ENCODE peak calls at places on chromosomes 6 and 20, in six cellular contexts. F is OCI-LY7; E is naive thymus-derived CD4-positive, alpha-beta T cell; O is SK-N-SH; L is AG10803; C is ascending aorta. H is an unnamed sample.

GRCh38 chr20:20237093-20237959 is 130.6 kb upstream of the INSM1 start:
- DNase-seq in F (peak), C (peak), L (peak), E (no peak), O (peak), H (peak)

GRCh38 chr6:142822882-142823578 is 121.9 kb downstream of the HIVEP2 start:
- DNase-seq in E (no peak), L (no peak), F (no peak), O (peak), C (no peak), H (no peak)

GRCh38 chr20:3783068-3783489 is 1.8 kb upstream of the SPEF1 start:
- DNase-seq in E (no peak), L (no peak), C (no peak), O (no peak), F (no peak), H (no peak)

GRCh38 chr6:128370072-128370471 is 150.3 kb downstream of the PTPRK start:
- DNase-seq in F (no peak), E (no peak), O (no peak), C (no peak), L (peak), H (peak)

GRCh38 chr6:5905431-5906339 is 101.0 kb downstream of the NRN1 start:
- DNase-seq in E (no peak), O (no peak), C (peak), L (peak), F (no peak), H (peak)

GRCh38 chr6:107784669-107785068 is 39.4 kb downstream of the SCML4 start:
- DNase-seq in E (no peak), C (no peak), F (no peak), L (no peak), O (no peak), H (no peak)

GRCh38 chr6:73134588-73134987 is 90.7 kb downstream of the KHDC1L start:
- DNase-seq in O (peak), E (no peak), L (peak), F (peak), C (no peak), H (peak)

GRCh38 chr20:56202493-56203077 is 45.9 kb upstream of the MC3R start:
- DNase-seq in C (no peak), O (peak), E (no peak), F (peak), L (no peak), H (peak)

GRCh38 chr6:12012566-12013367 is 655 bp downstream of the HIVEP1 start:
- DNase-seq in L (peak), C (peak), O (peak), F (peak), E (peak), H (peak)

GRCh38 chr6:36752886-36753506 is 55.4 kb downstream of the RAB44 start:
- DNase-seq in E (no peak), O (no peak), L (no peak), F (peak), C (no peak), H (no peak)

GRCh38 chr20:35663813-35664543 is 722 bp downstream of the CPNE1 start:
- DNase-seq in F (peak), E (peak), C (peak), O (peak), L (peak), H (peak)

GRCh38 chr20:54452277-54452676 is 23.1 kb upstream of the DOK5 start:
- DNase-seq in F (no peak), E (no peak), O (no peak), L (no peak), C (no peak), H (no peak)

GRCh38 chr6:152136449-152136825 is 329.0 kb downstream of the ESR1 start:
- DNase-seq in L (no peak), F (no peak), C (no peak), O (no peak), E (no peak), H (peak)

GRCh38 chr6:149889321-149889720 is 8.6 kb downstream of the RAET1E start:
- DNase-seq in E (no peak), C (no peak), L (no peak), O (no peak), F (no peak), H (no peak)

GRCh38 chr6:79946242-79946641 is 1.1 kb downstream of the ELOVL4 start:
- DNase-seq in C (no peak), O (peak), L (peak), F (peak), E (peak), H (peak)

GRCh38 chr6:24650365-24650764 is 4.4 kb upstream of the KIAA0319 start:
- DNase-seq in O (no peak), F (no peak), E (no peak), L (no peak), C (no peak), H (no peak)

GRCh38 chr6:145631374-145631773 is 103.9 kb downstream of the EPM2A start:
- DNase-seq in E (no peak), C (no peak), O (no peak), F (no peak), L (no peak), H (no peak)

GRCh38 chr20:39358052-39358451 is 395.9 kb downstream of the DHX35 start:
- DNase-seq in F (no peak), E (no peak), L (no peak), C (no peak), O (no peak), H (no peak)

GRCh38 chr6:74137910-74138309 is 441.9 kb downstream of the CD109 start:
- DNase-seq in E (no peak), L (peak), F (no peak), C (no peak), O (no peak), H (peak)

GRCh38 chr6:11425431-11425871 is 112.1 kb upstream of the TMEM170B start:
- DNase-seq in O (no peak), E (no peak), F (no peak), L (no peak), C (no peak), H (no peak)

GRCh38 chr6:16543491-16543890 is 217.8 kb downstream of the ATXN1 start:
- DNase-seq in O (no peak), C (no peak), L (peak), E (no peak), F (no peak), H (no peak)

GRCh38 chr6:150638286-150638685 is 38.6 kb downstream of the PLEKHG1 start:
- DNase-seq in C (no peak), E (no peak), F (no peak), L (no peak), O (no peak), H (no peak)

GRCh38 chr6:63571382-63571882 is 848 bp upstream of the LOC128125822 start:
- DNase-seq in O (no peak), L (no peak), E (peak), F (no peak), C (no peak), H (no peak)

GRCh38 chr6:53465732-53466131 is 79.2 kb downstream of the GCLC start:
- DNase-seq in F (no peak), E (no peak), L (no peak), O (no peak), C (no peak), H (no peak)

GRCh38 chr6:11972806-11973205 is 39.3 kb upstream of the HIVEP1 start:
- DNase-seq in E (no peak), C (no peak), F (no peak), O (no peak), L (peak), H (peak)

GRCh38 chr20:33280775-33281174 is 2.2 kb upstream of the BPIFB1 start:
- DNase-seq in C (no peak), L (no peak), F (no peak), O (no peak), E (no peak), H (no peak)

GRCh38 chr6:11744753-11745152 is 33.9 kb downstream of the ADTRP start:
- DNase-seq in F (no peak), O (no peak), C (peak), L (peak), E (no peak), H (peak)

GRCh38 chr6:17945111-17945510 is 42.3 kb downstream of the KIF13A start:
- DNase-seq in E (no peak), O (no peak), C (no peak), F (no peak), L (peak), H (peak)

DNA sequence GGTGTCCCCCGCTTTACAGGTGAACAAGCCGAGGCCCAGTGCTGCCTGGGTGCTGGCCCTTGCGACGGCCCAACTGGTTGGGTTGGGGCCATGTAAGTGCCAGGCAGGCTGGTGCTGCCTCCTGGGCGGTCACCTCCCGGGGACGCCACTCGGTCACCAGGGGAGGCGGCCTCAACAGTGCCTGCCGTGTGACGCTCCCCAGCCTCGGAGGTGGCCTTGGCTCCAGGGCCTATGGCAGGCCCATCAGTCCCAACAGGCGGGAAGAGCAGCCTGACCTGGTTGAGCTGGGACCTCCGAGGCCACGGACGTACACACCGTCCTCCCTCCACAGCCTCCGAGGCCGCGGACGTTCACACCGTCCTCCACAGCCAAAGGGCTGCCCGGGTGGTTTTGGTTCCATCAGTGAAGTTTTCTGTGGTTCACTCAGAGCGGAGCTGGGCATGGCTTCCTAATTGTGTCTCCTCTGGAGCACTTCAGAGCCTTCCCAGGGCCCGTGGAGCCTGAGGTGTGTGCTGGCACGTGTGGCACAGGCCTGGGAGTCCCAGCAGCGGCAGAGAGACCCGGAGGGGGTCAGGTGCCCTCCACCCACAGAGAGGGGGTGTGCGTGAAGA is 19.3 kb upstream of the SLCO4A1 start:
- DNase-seq in E (no peak), F (no peak), C (no peak), O (no peak), L (no peak), H (no peak)
- H3K4me3 ChIP-seq in E (peak), F (peak), C (peak), O (no peak), L (no peak), H (no peak)

GRCh38 chr20:63100926-63101699 is 94.3 kb upstream of the BHLHE23 start:
- DNase-seq in F (no peak), L (no peak), E (no peak), O (no peak), C (peak), H (no peak)

GRCh38 chr20:63100401-63100925 is 93.7 kb upstream of the BHLHE23 start:
- DNase-seq in F (no peak), E (no peak), O (no peak), C (peak), L (no peak), H (no peak)

GRCh38 chr20:63103402-63104311 is 96.9 kb upstream of the BHLHE23 start:
- DNase-seq in L (no peak), E (peak), C (no peak), F (no peak), O (no peak), H (no peak)

GRCh38 chr20:63102720-63103375 is 96.1 kb upstream of the BHLHE23 start:
- DNase-seq in C (peak), F (no peak), L (peak), E (peak), O (peak), H (peak)

DNA sequence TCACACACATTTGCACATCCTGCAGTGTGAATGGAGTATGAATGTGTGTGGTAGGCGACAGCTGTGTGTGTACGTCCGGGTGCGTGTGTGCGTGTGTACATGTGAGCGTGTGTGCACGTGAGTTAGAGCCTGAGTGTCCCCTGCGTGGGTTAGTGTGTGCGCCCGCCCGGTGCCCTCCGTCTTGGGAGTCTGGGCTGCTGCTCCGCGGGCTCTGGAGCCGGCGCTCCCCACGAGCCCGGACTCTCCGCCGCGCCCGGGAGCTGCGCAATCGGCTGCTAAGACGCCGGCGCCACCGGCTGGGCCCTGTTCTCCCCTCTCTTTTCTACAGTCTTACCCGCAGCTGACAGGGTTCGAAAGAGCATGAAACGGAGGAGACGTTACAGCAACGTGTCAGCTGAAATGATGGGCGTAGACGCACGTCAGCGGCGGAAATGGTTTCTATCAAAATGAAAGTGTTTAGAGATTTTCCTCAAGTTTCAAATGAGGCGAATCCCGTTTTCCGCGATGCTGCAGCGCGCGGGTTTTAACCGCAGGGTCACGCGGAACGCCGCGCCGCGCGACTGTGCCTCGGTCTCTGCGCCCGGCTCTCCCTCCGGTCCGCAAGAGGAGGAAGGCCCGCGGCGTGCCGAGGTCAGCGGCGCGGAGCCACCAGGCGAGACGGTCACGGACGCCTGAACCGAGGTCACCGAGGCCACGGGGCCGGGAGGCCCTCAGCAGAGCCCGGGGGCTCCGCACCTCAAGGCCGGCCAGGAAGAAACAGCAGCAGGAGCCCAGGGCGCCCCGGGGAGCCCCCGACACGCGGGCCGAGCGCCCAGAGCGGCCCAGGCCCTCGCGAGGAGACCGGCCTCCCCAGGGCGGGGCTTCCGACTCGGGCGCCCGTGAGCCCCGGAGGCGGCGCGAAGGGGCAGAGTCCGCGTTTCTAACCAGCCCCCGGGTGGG is 95.3 kb upstream of the BHLHE23 start:
- DNase-seq in E (peak), O (peak), C (peak), L (peak), F (no peak), H (peak)
- H3K4me3 ChIP-seq in E (peak), O (peak), C (peak), L (peak), F (no peak), H (peak)

DNA sequence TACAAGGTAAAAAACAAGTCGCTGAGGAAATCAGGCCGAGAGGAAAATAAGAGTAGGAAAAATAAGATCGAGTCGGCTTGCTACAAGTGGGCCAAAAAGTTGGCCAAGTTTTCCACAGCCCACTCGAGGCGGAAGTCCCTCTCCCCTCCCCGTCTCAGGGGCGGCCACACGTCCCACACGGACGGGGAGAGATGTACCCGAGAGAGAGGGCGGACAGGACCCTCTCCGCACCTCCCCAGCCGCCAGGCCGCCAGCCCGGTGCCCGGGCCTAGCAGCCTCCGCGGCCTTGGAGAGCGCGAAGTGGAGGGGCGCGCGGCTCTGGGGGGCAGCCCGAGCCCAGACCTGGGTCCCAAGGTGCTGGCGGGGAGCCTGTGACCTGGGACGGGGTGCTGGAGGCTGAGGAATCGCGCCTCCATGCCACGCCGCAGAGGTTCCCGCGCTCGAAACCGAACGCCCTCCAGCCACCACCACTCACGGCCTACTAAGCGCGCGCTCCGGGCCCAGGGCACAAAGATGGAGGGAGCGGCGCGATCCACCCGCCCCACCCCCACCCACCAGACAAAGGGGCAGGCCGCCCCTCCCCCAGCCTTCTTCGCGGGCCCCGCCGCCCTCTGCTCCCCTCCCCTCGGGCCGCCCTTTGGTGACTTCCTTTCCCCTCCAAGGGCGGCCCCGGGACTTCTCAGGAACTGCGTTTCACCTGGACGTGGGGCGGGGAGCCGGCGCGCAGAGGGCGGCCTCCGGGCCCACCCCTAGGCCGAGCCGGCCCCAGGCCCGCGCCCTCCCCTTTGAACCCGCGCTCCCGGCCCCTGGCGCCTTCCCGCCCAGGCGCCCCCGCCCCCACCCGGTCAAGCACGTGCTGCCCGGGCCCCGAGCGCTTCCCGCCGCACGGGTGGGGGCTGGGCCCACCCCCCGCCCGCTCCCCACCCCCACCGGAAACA is 1.7 kb upstream of the HMGA1 start:
- DNase-seq in F (peak), E (peak), C (peak), O (no peak), L (no peak), H (no peak)
- H3K4me3 ChIP-seq in F (peak), E (peak), C (peak), O (no peak), L (no peak), H (no peak)

DNA sequence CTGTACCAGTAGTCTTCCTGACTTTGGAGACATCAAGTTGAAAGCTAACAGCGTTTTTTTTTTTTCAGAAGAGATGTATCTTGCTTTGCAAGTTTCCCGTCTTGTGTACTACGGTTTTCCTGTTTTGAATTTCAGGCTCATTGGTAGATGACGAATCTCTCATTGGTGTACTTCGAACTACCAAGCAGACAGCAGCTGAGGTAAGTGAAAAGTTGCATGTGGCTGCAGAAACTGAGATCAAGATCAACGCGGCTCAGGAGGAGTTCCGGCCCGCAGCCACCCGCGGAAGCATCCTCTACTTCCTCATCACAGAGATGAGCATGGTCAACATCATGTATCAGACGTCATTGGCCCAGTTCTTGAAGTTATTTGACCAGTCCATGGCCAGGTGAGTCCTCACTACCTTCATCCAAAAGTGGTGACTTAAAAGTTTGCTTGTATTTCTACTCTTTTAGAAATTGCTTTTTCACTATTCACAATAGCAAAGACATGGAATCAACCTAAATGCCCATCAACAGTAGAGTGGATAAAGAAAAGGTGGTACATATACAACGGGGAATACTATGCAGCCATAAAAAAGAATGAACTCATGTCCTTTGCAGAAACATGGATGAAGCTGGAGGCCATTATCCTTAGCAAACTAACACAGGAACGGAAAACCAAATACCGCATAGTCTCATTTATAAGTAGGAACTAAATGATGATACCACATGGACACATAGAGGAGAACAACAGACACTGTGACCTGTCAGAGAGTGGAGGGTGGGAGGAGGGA is 110.6 kb upstream of the GLP1R start:
- DNase-seq in C (no peak), F (no peak), E (no peak), O (no peak), L (no peak), H (no peak)
- H3K4me3 ChIP-seq in C (no peak), F (no peak), E (no peak), O (no peak), L (no peak), H (no peak)

GRCh38 chr6:132506869-132507813 is 5.8 kb downstream of the STX7 start:
- DNase-seq in L (no peak), E (no peak), C (no peak), F (no peak), O (no peak), H (no peak)

GRCh38 chr6:132506461-132506860 is 6.5 kb downstream of the STX7 start:
- DNase-seq in L (no peak), F (no peak), C (no peak), E (no peak), O (no peak), H (no peak)

GRCh38 chr6:132505158-132505557 is 7.8 kb downstream of the STX7 start:
- DNase-seq in C (no peak), F (no peak), O (no peak), E (no peak), L (no peak), H (no peak)

GRCh38 chr6:132499757-132500156 is 13.2 kb downstream of the STX7 start:
- DNase-seq in O (no peak), C (no peak), E (no peak), F (no peak), L (no peak), H (no peak)

GRCh38 chr6:132504757-132505156 is 8.2 kb downstream of the STX7 start:
- DNase-seq in F (no peak), O (no peak), E (no peak), L (no peak), C (no peak), H (no peak)
- H3K4me3 ChIP-seq in F (no peak), O (no peak), E (no peak), L (no peak), C (no peak), H (no peak)

DNA sequence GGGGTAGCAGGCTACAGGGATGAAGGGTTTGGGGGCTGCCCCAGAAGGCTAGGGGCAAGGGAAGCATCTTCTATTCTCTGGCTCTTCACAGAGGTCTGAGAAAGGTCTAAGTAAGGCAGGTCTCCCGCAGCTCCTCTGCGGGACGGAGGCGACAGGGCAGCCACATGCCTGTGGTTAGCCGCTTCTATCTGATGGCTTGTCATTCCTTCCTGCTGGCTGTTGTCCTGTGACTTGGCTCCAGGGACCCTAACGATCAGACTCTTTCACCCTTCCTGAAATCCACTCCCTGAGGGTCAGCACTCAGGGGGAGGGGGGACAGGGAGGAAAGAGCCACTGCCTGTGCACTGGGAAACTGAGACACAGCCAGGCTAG is 673 bp downstream of the CST7 start:
- DNase-seq in E (no peak), O (no peak), C (no peak), L (no peak), F (no peak), H (no peak)
- H3K4me3 ChIP-seq in E (peak), O (no peak), C (no peak), L (no peak), F (no peak), H (no peak)

GRCh38 chr6:42337985-42338572 is 113.6 kb downstream of the TRERF1 start:
- DNase-seq in F (no peak), O (no peak), E (no peak), C (no peak), L (no peak), H (no peak)
- H3K4me3 ChIP-seq in F (no peak), O (no peak), E (no peak), C (no peak), L (no peak), H (no peak)

H was measured in cardiac fibroblast.